ENCODE peak calls at places on chromosomes 4 and X, in seven cellular contexts. One of them, this sample, is unnamed.

GRCh38 chrX:45697591-45697990 is 496.9 kb upstream of the DIPK2B start:
- DNase-seq in PC-3: peak; percentile 81
- DNase-seq in OCI-LY7: no peak
- DNase-seq in astrocyte: peak; percentile 75
- DNase-seq in hepatocyte: no peak
- DNase-seq in K562: no peak
- DNase-seq in neural progenitor cell: no peak
- DNase-seq in this sample: no peak

GRCh38 chrX:153416781-153417180 is 5.5 kb downstream of the ZFP92 start:
- DNase-seq in PC-3: no peak
- DNase-seq in OCI-LY7: no peak
- DNase-seq in astrocyte: no peak
- DNase-seq in hepatocyte: no peak
- DNase-seq in K562: peak; percentile 24
- DNase-seq in neural progenitor cell: no peak
- DNase-seq in this sample: no peak

GRCh38 chrX:100265179-100265578 is 144.9 kb downstream of the PCDH19 start:
- DNase-seq in PC-3: no peak
- DNase-seq in OCI-LY7: no peak
- DNase-seq in astrocyte: no peak
- DNase-seq in hepatocyte: no peak
- DNase-seq in K562: no peak
- DNase-seq in neural progenitor cell: no peak
- DNase-seq in this sample: no peak

GRCh38 chr4:182367153-182367552 is 124.0 kb downstream of the TENM3 start:
- DNase-seq in PC-3: no peak
- DNase-seq in OCI-LY7: no peak
- DNase-seq in astrocyte: peak; percentile 18
- DNase-seq in hepatocyte: peak; percentile 30
- DNase-seq in K562: no peak
- DNase-seq in neural progenitor cell: no peak
- DNase-seq in this sample: no peak

GRCh38 chrX:68894513-68895338 is 65.9 kb downstream of the EFNB1 start:
- DNase-seq in PC-3: peak; percentile 4
- DNase-seq in OCI-LY7: no peak
- DNase-seq in astrocyte: peak; percentile 63
- DNase-seq in hepatocyte: peak; percentile 60
- DNase-seq in K562: no peak
- DNase-seq in neural progenitor cell: peak; percentile 77
- DNase-seq in this sample: no peak

GRCh38 chrX:135480076-135480475 is 40.4 kb upstream of the INTS6L start:
- DNase-seq in PC-3: no peak
- DNase-seq in OCI-LY7: no peak
- DNase-seq in astrocyte: no peak
- DNase-seq in hepatocyte: no peak
- DNase-seq in K562: no peak
- DNase-seq in neural progenitor cell: no peak
- DNase-seq in this sample: no peak

GRCh38 chr4:124851741-124852140 is 139.2 kb upstream of the ANKRD50 start:
- DNase-seq in PC-3: peak; percentile 53
- DNase-seq in OCI-LY7: no peak
- DNase-seq in astrocyte: no peak
- DNase-seq in hepatocyte: no peak
- DNase-seq in K562: no peak
- DNase-seq in neural progenitor cell: no peak
- DNase-seq in this sample: no peak

GRCh38 chr4:151955721-151956340 is 195.0 kb upstream of the GATB start:
- DNase-seq in PC-3: no peak
- DNase-seq in OCI-LY7: no peak
- DNase-seq in astrocyte: peak; percentile 67
- DNase-seq in hepatocyte: peak; percentile 18
- DNase-seq in K562: no peak
- DNase-seq in neural progenitor cell: no peak
- DNase-seq in this sample: no peak

GRCh38 chrX:19188566-19188965 is 66.3 kb upstream of the ADGRG2 start:
- DNase-seq in PC-3: no peak
- DNase-seq in OCI-LY7: no peak
- DNase-seq in astrocyte: no peak
- DNase-seq in hepatocyte: no peak
- DNase-seq in K562: no peak
- DNase-seq in neural progenitor cell: peak; percentile 4
- DNase-seq in this sample: no peak

GRCh38 chr4:107183155-107183774 is 147.2 kb upstream of the DKK2 start:
- DNase-seq in PC-3: peak; percentile 61
- DNase-seq in OCI-LY7: peak; percentile 50
- DNase-seq in astrocyte: peak; percentile 51
- DNase-seq in hepatocyte: peak; percentile 81
- DNase-seq in K562: peak; percentile 46
- DNase-seq in neural progenitor cell: peak; percentile 72
- DNase-seq in this sample: no peak

DNA sequence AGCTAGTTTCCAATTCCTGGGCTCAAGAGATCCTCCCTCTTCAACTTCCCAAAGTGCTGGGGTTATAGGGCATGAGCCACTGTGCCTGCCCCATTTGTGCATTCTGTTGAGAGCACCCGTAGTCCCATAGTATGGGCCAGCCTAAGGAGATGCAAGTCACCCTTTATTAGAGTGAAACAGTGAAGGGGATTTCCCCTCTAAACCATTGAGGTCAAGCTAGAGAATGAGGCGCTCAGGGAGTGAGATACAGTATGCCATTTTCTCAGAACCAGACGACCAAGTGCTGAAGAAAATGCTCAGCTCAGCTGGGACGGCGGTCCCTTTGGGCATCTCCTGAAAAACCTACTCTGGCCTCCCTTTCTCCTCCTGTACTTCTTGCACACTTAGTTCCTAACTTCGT is 18.7 kb downstream of the RNF4 start:
- DNase-seq in PC-3: no peak
- DNase-seq in OCI-LY7: no peak
- DNase-seq in astrocyte: no peak
- DNase-seq in hepatocyte: no peak
- DNase-seq in K562: no peak
- DNase-seq in neural progenitor cell: no peak
- DNase-seq in this sample: no peak
- H4K20me1 ChIP-seq in PC-3: peaks cover 56% of the 10 kb centered on the region
- H4K20me1 ChIP-seq in OCI-LY7: peaks cover 39% of the 10 kb centered on the region
- H4K20me1 ChIP-seq in astrocyte: peaks cover 92% of the 10 kb centered on the region
- H4K20me1 ChIP-seq in hepatocyte: peaks cover 74% of the 10 kb centered on the region
- H4K20me1 ChIP-seq in K562: peaks cover 62% of the 10 kb centered on the region
- H4K20me1 ChIP-seq in neural progenitor cell: peaks cover 99% of the 10 kb centered on the region
- H4K20me1 ChIP-seq in this sample: peaks cover 33% of the 10 kb centered on the region

GRCh38 chrX:1388651-1389050 is 3.3 kb downstream of the SLC25A6 start:
- DNase-seq in PC-3: no peak
- DNase-seq in OCI-LY7: no peak
- DNase-seq in astrocyte: no peak
- DNase-seq in hepatocyte: no peak
- DNase-seq in K562: no peak
- DNase-seq in neural progenitor cell: no peak
- DNase-seq in this sample: no peak
- H4K20me1 ChIP-seq in PC-3: peaks cover 65% of the 10 kb centered on the region
- H4K20me1 ChIP-seq in OCI-LY7: peaks cover 29% of the 10 kb centered on the region
- H4K20me1 ChIP-seq in astrocyte: peaks cover 77% of the 10 kb centered on the region
- H4K20me1 ChIP-seq in hepatocyte: peaks cover 52% of the 10 kb centered on the region
- H4K20me1 ChIP-seq in K562: peaks cover 44% of the 10 kb centered on the region
- H4K20me1 ChIP-seq in neural progenitor cell: peaks cover 58% of the 10 kb centered on the region
- H4K20me1 ChIP-seq in this sample: peaks cover 41% of the 10 kb centered on the region

DNA sequence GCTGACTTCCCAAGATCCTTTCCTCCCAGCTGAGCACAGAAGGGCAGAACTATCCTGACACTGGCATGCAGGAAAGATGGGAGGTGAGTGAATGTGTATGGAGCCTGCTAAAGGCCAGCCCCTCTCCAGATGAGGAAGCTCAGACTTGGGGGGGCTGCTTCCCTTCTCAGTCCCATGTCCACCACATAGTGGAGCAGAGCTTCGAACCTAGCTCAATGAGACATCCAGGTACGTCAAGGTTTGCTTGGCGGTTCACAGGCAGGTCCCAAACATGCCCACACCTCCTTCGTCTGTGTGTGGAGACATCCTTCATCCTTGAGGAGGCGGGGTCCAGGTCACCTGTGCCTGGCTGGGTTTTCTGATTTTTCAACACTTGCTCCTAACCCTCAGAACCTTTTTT is 31.3 kb downstream of the ACSL1 start:
- DNase-seq in PC-3: no peak
- DNase-seq in OCI-LY7: no peak
- DNase-seq in astrocyte: no peak
- DNase-seq in hepatocyte: no peak
- DNase-seq in K562: no peak
- DNase-seq in neural progenitor cell: no peak
- DNase-seq in this sample: no peak
- H4K20me1 ChIP-seq in PC-3: no peaks in the 10 kb centered on the region
- H4K20me1 ChIP-seq in OCI-LY7: no peaks in the 10 kb centered on the region
- H4K20me1 ChIP-seq in astrocyte: peaks cover 15% of the 10 kb centered on the region
- H4K20me1 ChIP-seq in hepatocyte: no peaks in the 10 kb centered on the region
- H4K20me1 ChIP-seq in K562: no peaks in the 10 kb centered on the region
- H4K20me1 ChIP-seq in neural progenitor cell: no peaks in the 10 kb centered on the region
- H4K20me1 ChIP-seq in this sample: peaks cover 5% of the 10 kb centered on the region

DNA sequence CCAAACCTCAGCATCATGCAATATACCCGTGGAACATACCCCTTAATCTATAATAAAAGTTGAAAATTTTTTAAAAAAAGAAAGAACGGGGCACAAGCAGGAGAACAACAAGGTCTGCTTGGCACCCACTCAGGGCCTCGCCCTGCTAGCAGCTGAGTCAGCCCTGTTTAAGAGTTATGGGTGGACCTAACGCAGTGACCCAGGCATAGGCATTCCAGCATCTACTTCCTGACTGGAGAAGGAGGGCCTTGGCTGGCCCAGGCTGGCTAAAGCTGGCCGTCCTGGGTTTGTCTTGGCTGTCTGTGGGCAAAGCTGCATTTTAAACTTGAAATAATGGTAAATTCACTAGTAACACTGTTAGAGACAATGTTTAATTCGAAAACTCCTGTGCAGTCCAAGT is 236.7 kb upstream of the PGRMC2 start:
- DNase-seq in PC-3: peak; percentile 84
- DNase-seq in OCI-LY7: no peak
- DNase-seq in astrocyte: peak; percentile 92
- DNase-seq in hepatocyte: peak; percentile 39
- DNase-seq in K562: no peak
- DNase-seq in neural progenitor cell: no peak
- DNase-seq in this sample: peak; percentile 36
- H4K20me1 ChIP-seq in PC-3: no peaks in the 10 kb centered on the region
- H4K20me1 ChIP-seq in OCI-LY7: no peaks in the 10 kb centered on the region
- H4K20me1 ChIP-seq in astrocyte: no peaks in the 10 kb centered on the region
- H4K20me1 ChIP-seq in hepatocyte: no peaks in the 10 kb centered on the region
- H4K20me1 ChIP-seq in K562: no peaks in the 10 kb centered on the region
- H4K20me1 ChIP-seq in neural progenitor cell: no peaks in the 10 kb centered on the region
- H4K20me1 ChIP-seq in this sample: no peaks in the 10 kb centered on the region

DNA sequence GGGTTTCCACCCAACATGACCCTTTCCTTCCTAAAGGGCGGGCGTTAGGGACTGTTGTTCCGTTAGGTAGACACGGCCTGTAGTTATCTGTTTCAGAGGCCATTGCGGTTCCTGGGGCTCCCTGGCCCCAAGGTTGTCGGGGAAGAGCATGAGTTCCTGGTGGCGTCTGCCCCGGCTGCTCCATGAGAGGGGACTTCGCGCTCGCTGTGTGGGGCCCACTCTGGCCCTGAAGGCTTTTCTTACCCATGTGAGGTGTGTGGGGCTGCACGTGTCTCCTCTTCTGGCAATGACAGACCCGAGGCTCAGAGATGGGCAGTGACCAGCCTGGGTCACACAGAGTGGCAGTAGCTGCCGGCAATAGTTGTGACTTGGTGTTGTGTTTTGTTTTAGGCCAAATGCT is 9.1 kb downstream of the TADA2B start:
- DNase-seq in PC-3: no peak
- DNase-seq in OCI-LY7: no peak
- DNase-seq in astrocyte: no peak
- DNase-seq in hepatocyte: no peak
- DNase-seq in K562: no peak
- DNase-seq in neural progenitor cell: no peak
- DNase-seq in this sample: no peak
- H4K20me1 ChIP-seq in PC-3: no peaks in the 10 kb centered on the region
- H4K20me1 ChIP-seq in OCI-LY7: no peaks in the 10 kb centered on the region
- H4K20me1 ChIP-seq in astrocyte: peaks cover 78% of the 10 kb centered on the region
- H4K20me1 ChIP-seq in hepatocyte: peaks cover 54% of the 10 kb centered on the region
- H4K20me1 ChIP-seq in K562: peaks cover 11% of the 10 kb centered on the region
- H4K20me1 ChIP-seq in neural progenitor cell: peaks cover 43% of the 10 kb centered on the region
- H4K20me1 ChIP-seq in this sample: no peaks in the 10 kb centered on the region

DNA sequence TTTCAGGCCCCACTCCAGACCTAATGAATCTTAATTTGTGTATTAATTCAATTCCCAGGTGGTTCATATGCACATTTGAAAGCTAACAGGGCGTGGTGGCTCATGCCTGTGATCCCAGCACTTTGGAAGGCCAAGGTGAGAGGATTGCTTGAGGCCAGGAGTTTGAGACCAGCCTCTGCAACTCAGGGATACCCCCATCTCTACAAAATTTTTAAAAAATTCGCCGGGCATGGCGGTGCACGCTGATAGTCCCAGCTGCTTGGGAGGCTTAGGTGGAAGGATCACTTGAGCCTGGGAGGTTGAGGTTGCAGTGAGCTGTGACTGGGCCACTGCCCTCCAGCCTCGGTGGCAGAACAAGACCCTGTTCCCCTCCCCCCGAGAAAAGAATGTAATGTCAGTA is 31.2 kb downstream of the ADD1 start:
- DNase-seq in PC-3: no peak
- DNase-seq in OCI-LY7: no peak
- DNase-seq in astrocyte: no peak
- DNase-seq in hepatocyte: no peak
- DNase-seq in K562: no peak
- DNase-seq in neural progenitor cell: no peak
- DNase-seq in this sample: no peak
- H4K20me1 ChIP-seq in PC-3: no peaks in the 10 kb centered on the region
- H4K20me1 ChIP-seq in OCI-LY7: no peaks in the 10 kb centered on the region
- H4K20me1 ChIP-seq in astrocyte: peaks cover 84% of the 10 kb centered on the region
- H4K20me1 ChIP-seq in hepatocyte: peaks cover 80% of the 10 kb centered on the region
- H4K20me1 ChIP-seq in K562: peaks cover 8% of the 10 kb centered on the region
- H4K20me1 ChIP-seq in neural progenitor cell: peaks cover 45% of the 10 kb centered on the region
- H4K20me1 ChIP-seq in this sample: no peaks in the 10 kb centered on the region